ENCODE peak calls at places on chromosomes 2 and 18, in six cellular contexts. F, Y, B, J, S and I are unnamed samples.

GRCh38 chr2:162934191-162934590 is 95.6 kb upstream of the KCNH7 start:
- DNase-seq in F (peak), Y (no peak), B (no peak), J (no peak), S (no peak), I (no peak)

GRCh38 chr2:165163771-165164170 is 40.1 kb downstream of the SCN3A start:
- DNase-seq in F (no peak), Y (peak), B (no peak), J (no peak), S (no peak), I (no peak)

GRCh38 chr2:66437601-66438497 is 2.9 kb downstream of the MEIS1 start:
- DNase-seq in F (peak), Y (no peak), B (no peak), J (no peak), S (no peak), I (no peak)

GRCh38 chr2:99654419-99654818 is 164.6 kb upstream of the REV1 start:
- DNase-seq in F (no peak), Y (peak), B (no peak), J (no peak), S (no peak), I (no peak)

GRCh38 chr18:28855989-28856388 is 679.1 kb upstream of the CDH2 start:
- DNase-seq in F (no peak), Y (no peak), B (no peak), J (no peak), S (no peak), I (no peak)

GRCh38 chr2:190043441-190043840 is 19.1 kb downstream of the MSTN start:
- DNase-seq in F (no peak), Y (peak), B (no peak), J (no peak), S (no peak), I (no peak)

GRCh38 chr2:21263622-21264021 is 139.9 kb downstream of the TDRD15 start:
- DNase-seq in F (no peak), Y (no peak), B (no peak), J (no peak), S (no peak), I (no peak)

GRCh38 chr2:207122914-207123744 is 42.6 kb downstream of the KLF7 start:
- DNase-seq in F (no peak), Y (no peak), B (no peak), J (no peak), S (no peak), I (peak)

GRCh38 chr2:181285116-181285515 is 172.1 kb upstream of the ITGA4 start:
- DNase-seq in F (no peak), Y (no peak), B (no peak), J (no peak), S (no peak), I (no peak)

GRCh38 chr18:39591647-39592046 is 2026.0 kb upstream of the CELF4 start:
- DNase-seq in F (no peak), Y (no peak), B (no peak), J (no peak), S (no peak), I (peak)

GRCh38 chr2:67463810-67464209 is 66.7 kb downstream of the ETAA1 start:
- DNase-seq in F (peak), Y (peak), B (no peak), J (no peak), S (peak), I (no peak)

GRCh38 chr2:96507957-96508520 is 2.9 kb upstream of the NEURL3 start:
- DNase-seq in F (peak), Y (peak), B (peak), J (peak), S (peak), I (peak)

GRCh38 chr2:54899576-54900200 is 150.6 kb downstream of the RTN4 start:
- DNase-seq in F (peak), Y (peak), B (peak), J (no peak), S (peak), I (no peak)

DNA sequence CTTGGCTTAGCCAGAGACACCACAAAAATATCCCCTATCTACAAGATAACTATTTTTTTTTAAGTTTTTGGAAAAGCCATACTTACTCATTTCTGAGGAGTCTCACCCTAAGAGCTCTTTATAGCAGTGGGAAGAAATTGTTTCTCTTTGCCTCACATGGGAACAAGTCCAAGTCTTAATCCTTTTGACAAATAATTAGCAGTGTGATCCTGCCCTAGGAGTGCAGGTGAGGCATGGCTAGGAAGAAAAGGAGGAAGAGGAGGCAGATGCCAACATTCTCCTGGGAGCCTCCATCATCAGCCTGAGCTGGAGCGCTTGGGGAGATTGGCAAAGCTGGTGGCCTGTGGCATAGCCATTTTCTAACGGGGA is 115.6 kb downstream of the STPG4 start:
- DNase-seq in F (peak), Y (no peak), B (no peak), J (no peak), S (no peak), I (no peak)
- H3K14ac ChIP-seq in F (no peak), Y (peak), B (no peak), J (no peak), S (no peak), I (no peak)

GRCh38 chr18:22114526-22115321 is 54.7 kb upstream of the GATA6 start:
- DNase-seq in F (no peak), Y (no peak), B (no peak), J (no peak), S (peak), I (no peak)

GRCh38 chr18:22112215-22112614 is 57.2 kb upstream of the GATA6 start:
- DNase-seq in F (no peak), Y (no peak), B (no peak), J (no peak), S (no peak), I (no peak)

GRCh38 chr18:22113144-22113813 is 56.1 kb upstream of the GATA6 start:
- DNase-seq in F (no peak), Y (no peak), B (no peak), J (no peak), S (no peak), I (no peak)

GRCh38 chr18:22110482-22110924 is 58.9 kb upstream of the GATA6 start:
- DNase-seq in F (no peak), Y (no peak), B (no peak), J (no peak), S (no peak), I (no peak)

GRCh38 chr18:22115573-22115972 is 53.8 kb upstream of the GATA6 start:
- DNase-seq in F (no peak), Y (no peak), B (no peak), J (no peak), S (no peak), I (no peak)
- H3K4ac ChIP-seq in F (no peak), Y (no peak), B (no peak), J (no peak), S (no peak), I (no peak)

GRCh38 chr2:98387478-98387877 is 41.2 kb downstream of the CNGA3 start:
- DNase-seq in F (no peak), Y (no peak), B (no peak), J (peak), S (no peak), I (no peak)

GRCh38 chr2:98388601-98389247 is 42.5 kb downstream of the CNGA3 start:
- DNase-seq in F (no peak), Y (no peak), B (no peak), J (no peak), S (peak), I (no peak)

GRCh38 chr2:98390571-98391476 is 44.6 kb downstream of the CNGA3 start:
- DNase-seq in F (no peak), Y (no peak), B (no peak), J (no peak), S (no peak), I (no peak)

GRCh38 chr2:98389248-98389605 is 43.0 kb downstream of the CNGA3 start:
- DNase-seq in F (no peak), Y (no peak), B (no peak), J (no peak), S (no peak), I (no peak)

DNA sequence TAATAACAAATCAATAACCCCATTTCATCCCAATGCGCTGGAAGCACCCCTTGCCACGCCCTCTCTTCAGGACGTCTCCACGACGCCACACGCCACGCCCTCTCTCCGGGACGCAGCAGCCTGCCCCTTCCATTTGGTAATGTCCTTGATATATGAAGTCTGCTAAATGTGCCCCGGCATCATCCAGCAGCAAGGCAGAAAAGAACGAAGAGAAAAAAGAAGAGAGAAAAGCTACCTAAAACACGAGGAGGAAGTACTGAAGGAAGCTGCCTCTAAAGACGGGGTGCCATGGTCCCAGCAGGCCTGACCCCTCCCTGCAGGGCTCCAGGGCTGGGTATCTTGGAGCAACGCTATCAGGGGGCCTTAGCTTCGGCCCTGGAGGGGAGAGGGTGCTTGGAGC is 41.8 kb downstream of the CNGA3 start:
- DNase-seq in F (no peak), Y (no peak), B (no peak), J (peak), S (no peak), I (no peak)
- H3K14ac ChIP-seq in F (no peak), Y (no peak), B (no peak), J (no peak), S (no peak), I (no peak)

GRCh38 chr2:130740671-130741070 is 11.8 kb downstream of the GPR148 start:
- DNase-seq in F (no peak), Y (no peak), B (no peak), J (no peak), S (no peak), I (no peak)

GRCh38 chr2:130749078-130749477 is 6.3 kb upstream of the AMER3 start:
- DNase-seq in F (no peak), Y (no peak), B (no peak), J (peak), S (no peak), I (no peak)

GRCh38 chr2:130737592-130737991 is 8.7 kb downstream of the GPR148 start:
- DNase-seq in F (no peak), Y (no peak), B (no peak), J (no peak), S (no peak), I (no peak)

GRCh38 chr2:130744287-130745117 is 10.8 kb upstream of the AMER3 start:
- DNase-seq in F (no peak), Y (no peak), B (no peak), J (peak), S (no peak), I (peak)

GRCh38 chr2:130743278-130743677 is 12.1 kb upstream of the AMER3 start:
- DNase-seq in F (no peak), Y (no peak), B (no peak), J (peak), S (no peak), I (peak)
- H3K4ac ChIP-seq in F (no peak), Y (no peak), B (no peak), J (no peak), S (no peak), I (no peak)

DNA sequence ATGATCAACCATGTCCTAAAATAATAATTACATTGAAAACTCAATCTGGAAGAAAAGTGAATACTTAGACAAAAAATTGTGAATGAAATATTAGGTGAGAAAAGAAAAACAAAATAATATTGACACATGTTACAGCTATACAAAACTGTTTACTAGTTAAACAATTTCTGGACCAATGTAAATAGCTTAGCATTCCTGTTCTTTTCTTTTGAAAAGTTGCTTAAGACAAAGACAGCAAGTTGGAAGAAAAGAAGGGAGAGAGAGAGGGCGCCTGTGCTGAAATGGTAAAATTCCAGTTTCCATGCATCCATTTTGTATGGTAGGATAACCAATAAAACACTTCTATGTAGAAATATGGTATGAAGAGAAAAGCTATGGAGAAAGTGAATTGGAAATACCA is 94.1 kb upstream of the RFX8 start:
- DNase-seq in F (no peak), Y (no peak), B (no peak), J (no peak), S (no peak), I (no peak)
- H3K14ac ChIP-seq in F (no peak), Y (no peak), B (no peak), J (no peak), S (no peak), I (no peak)

GRCh38 chr18:8705941-8706544 is 687 bp downstream of the MTCL1 start:
- DNase-seq in F (no peak), Y (no peak), B (no peak), J (peak), S (no peak), I (no peak)
- H3K4ac ChIP-seq in F (peak), Y (peak), B (no peak), J (no peak), S (peak), I (no peak)

GRCh38 chr18:11066038-11066437 is 83.3 kb downstream of the PIEZO2 start:
- DNase-seq in F (no peak), Y (no peak), B (no peak), J (no peak), S (no peak), I (no peak)
- H3K14ac ChIP-seq in F (no peak), Y (no peak), B (no peak), J (no peak), S (no peak), I (no peak)